ENCODE peak calls at places on chromosomes 3 and 15, in five cellular contexts. W is skeletal muscle cell, R is DMS153, M is NCI-H1436, X is HTR-8/SVneo. J is an unnamed sample.

GRCh38 chr3:112774293-112774926 is 72.3 kb downstream of the CD200R1L start:
- DNase-seq in X (no peak), M (no peak), W (peak), R (peak), J (no peak)

GRCh38 chr3:136343446-136343845 is 93.3 kb downstream of the PCCB start:
- DNase-seq in M (no peak), W (no peak), R (peak), X (no peak), J (no peak)

GRCh38 chr3:51706788-51707731 is at the start of gene GRM2:
- DNase-seq in X (peak), W (peak), R (peak), M (peak), J (peak)

GRCh38 chr15:81895723-81896122 is 150.1 kb downstream of the MEX3B start:
- DNase-seq in M (no peak), X (no peak), R (no peak), W (no peak), J (no peak)

GRCh38 chr15:77584691-77585090 is 48.0 kb downstream of the LINGO1 start:
- DNase-seq in W (no peak), X (no peak), R (no peak), M (no peak), J (no peak)

GRCh38 chr15:40279437-40280141 is 3.3 kb downstream of the ANKRD63 start:
- DNase-seq in W (no peak), M (peak), X (peak), R (no peak), J (peak)

GRCh38 chr15:70424937-70425411 is 327.3 kb upstream of the TLE3 start:
- DNase-seq in W (no peak), X (no peak), M (no peak), R (no peak), J (no peak)

GRCh38 chr15:70328137-70329115 is 230.7 kb upstream of the TLE3 start:
- DNase-seq in R (no peak), W (peak), X (no peak), M (no peak), J (peak)

GRCh38 chr3:179452166-179452544 is 885 bp upstream of the GNB4 start:
- DNase-seq in W (peak), X (peak), M (no peak), R (no peak), J (peak)

GRCh38 chr3:107216711-107217110 is 160.5 kb upstream of the CCDC54 start:
- DNase-seq in M (no peak), W (peak), R (no peak), X (no peak), J (no peak)

GRCh38 chr3:152742368-152743347 is 92.3 kb upstream of the P2RY1 start:
- DNase-seq in M (no peak), R (no peak), X (no peak), W (peak), J (no peak)

GRCh38 chr3:138367326-138367850 is 19.0 kb downstream of the MRAS start:
- DNase-seq in R (no peak), X (no peak), M (no peak), W (no peak), J (peak)